ENCODE peak calls at places on chromosomes 16 and 17, in seven cellular contexts. R, G, X, F, P, Z and T are unnamed samples.

GRCh38 chr17:77035526-77035925 is 105.2 kb upstream of the SEC14L1 start:
- DNase-seq in P (no peak), G (no peak), Z (no peak), R (no peak), F (no peak), X (no peak), T (no peak)

GRCh38 chr16:9670058-9670457 is 512.2 kb downstream of the GRIN2A start:
- DNase-seq in Z (no peak), P (no peak), X (no peak), R (no peak), F (no peak), G (no peak), T (no peak)

GRCh38 chr16:35391328-35391727 is 1931.9 kb downstream of the TP53TG3F start:
- DNase-seq in R (no peak), Z (no peak), P (no peak), X (peak), F (peak), G (no peak), T (peak)

GRCh38 chr16:1659071-1659470 is 19.0 kb upstream of the JPT2 start:
- DNase-seq in F (no peak), X (no peak), R (no peak), G (no peak), Z (no peak), P (no peak), T (no peak)

GRCh38 chr17:34652001-34652400 is 72.6 kb downstream of the TMEM132E start:
- DNase-seq in R (no peak), G (no peak), X (no peak), Z (no peak), F (no peak), P (no peak), T (no peak)

GRCh38 chr17:77478281-77478680 is 337.5 kb downstream of the SEC14L1 start:
- DNase-seq in P (no peak), R (no peak), G (no peak), F (no peak), Z (no peak), X (no peak), T (no peak)

GRCh38 chr17:29747660-29748059 is 124.9 kb upstream of the CORO6 start:
- DNase-seq in F (no peak), R (no peak), P (no peak), G (no peak), Z (no peak), X (peak), T (no peak)

GRCh38 chr17:53032861-53033271 is 789.9 kb upstream of the KIF2B start:
- DNase-seq in F (no peak), P (no peak), Z (no peak), R (peak), X (peak), G (peak), T (no peak)

GRCh38 chr17:1002771-1003555 is 6.0 kb downstream of the TIMM22 start:
- DNase-seq in R (no peak), X (no peak), Z (no peak), F (no peak), G (no peak), P (no peak), T (no peak)

GRCh38 chr17:52419256-52419655 is 260.7 kb upstream of the CA10 start:
- DNase-seq in P (peak), G (no peak), R (no peak), X (no peak), F (no peak), Z (no peak), T (no peak)

GRCh38 chr16:60127196-60127595 is 1393.1 kb upstream of the GOT2 start:
- DNase-seq in P (no peak), Z (no peak), X (no peak), R (no peak), G (no peak), F (no peak), T (no peak)

GRCh38 chr17:49729074-49729473 is 21.3 kb upstream of the SLC35B1 start:
- DNase-seq in G (no peak), F (no peak), Z (no peak), P (no peak), R (no peak), X (no peak), T (no peak)

GRCh38 chr17:77897741-77898301 is 60.7 kb upstream of the TNRC6C start:
- DNase-seq in F (no peak), G (no peak), Z (peak), P (no peak), R (no peak), X (no peak), T (no peak)

GRCh38 chr17:77433385-77434135 is 292.8 kb downstream of the SEC14L1 start:
- DNase-seq in X (peak), G (no peak), Z (peak), P (no peak), F (no peak), R (no peak), T (peak)

GRCh38 chr16:27154573-27155521 is 48.5 kb upstream of the KDM8 start:
- DNase-seq in P (peak), R (peak), F (peak), Z (peak), G (peak), X (peak), T (peak)

GRCh38 chr16:4624827-4625616 is 396 bp downstream of the MGRN1 start:
- DNase-seq in R (peak), Z (peak), G (no peak), F (peak), P (peak), X (no peak), T (peak)

GRCh38 chr17:3659541-3660111 is 8.8 kb downstream of the TAX1BP3 start:
- DNase-seq in G (no peak), F (peak), Z (peak), R (peak), X (no peak), P (peak), T (peak)

GRCh38 chr16:31428277-31428597 is at the start of gene COX6A2:
- DNase-seq in P (no peak), G (no peak), F (no peak), R (no peak), Z (no peak), X (no peak), T (no peak)

GRCh38 chr17:64410750-64411490 is 20.3 kb upstream of the PECAM1 start:
- DNase-seq in X (no peak), P (no peak), F (no peak), G (no peak), R (no peak), Z (peak), T (no peak)

GRCh38 chr17:64413505-64413904 is 22.8 kb upstream of the PECAM1 start:
- DNase-seq in F (no peak), Z (peak), X (no peak), R (peak), G (no peak), P (no peak), T (peak)

GRCh38 chr17:64412944-64413381 is 22.3 kb upstream of the PECAM1 start:
- DNase-seq in Z (peak), F (no peak), P (no peak), R (no peak), X (no peak), G (no peak), T (no peak)

GRCh38 chr17:64406321-64407200 is 15.9 kb upstream of the PECAM1 start:
- DNase-seq in G (no peak), Z (peak), R (no peak), F (peak), X (no peak), P (no peak), T (no peak)

DNA sequence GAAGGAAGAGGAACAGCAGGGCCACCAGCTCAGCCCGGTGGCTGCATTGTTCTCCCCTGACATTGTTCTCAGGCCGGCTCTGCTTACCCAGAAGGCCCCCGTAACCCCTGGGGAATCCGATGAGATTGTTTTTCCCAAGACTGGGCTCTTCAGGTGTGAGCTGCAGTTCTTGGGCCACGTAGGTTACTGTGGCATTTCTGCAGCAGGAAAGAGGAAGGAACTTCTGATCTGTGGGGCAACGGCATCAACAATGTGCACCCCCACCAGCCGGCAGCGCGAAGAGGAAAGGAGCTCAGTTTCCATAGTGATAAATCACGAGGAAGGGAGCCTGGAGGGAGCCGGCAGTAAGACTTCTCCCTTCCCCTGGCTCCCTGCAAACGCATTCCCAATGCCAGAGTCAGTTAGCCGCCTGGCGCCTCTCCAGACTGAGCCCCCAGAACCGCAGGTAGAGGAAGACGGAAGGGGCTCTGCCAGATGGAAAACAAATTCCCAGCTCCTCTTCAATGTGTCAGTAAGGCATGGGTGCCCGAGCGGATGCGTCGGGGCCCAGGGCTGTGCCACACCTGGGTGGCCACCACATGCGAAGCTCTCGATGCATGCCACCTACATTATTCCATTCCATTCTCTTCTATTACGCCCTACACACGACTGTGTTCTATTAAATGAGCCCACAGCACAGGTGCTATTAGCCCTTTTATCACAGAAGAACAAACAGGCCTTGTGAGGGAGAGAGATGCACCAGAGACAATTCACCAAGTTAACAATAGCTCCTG is 21.5 kb upstream of the PECAM1 start:
- DNase-seq in F (no peak), P (no peak), Z (peak), R (peak), X (no peak), G (peak), T (peak)
- TF ChIP-seq EP300 in F (no peak), P (no peak), Z (no peak), R (no peak), X (no peak), G (no peak), T (no peak)

GRCh38 chr17:73624496-73624988 is 19.7 kb downstream of the SDK2 start:
- DNase-seq in Z (no peak), G (no peak), R (no peak), X (no peak), P (no peak), F (no peak), T (no peak)
- TF ChIP-seq CTCF in Z (no peak), G (no peak), R (no peak), X (no peak), P (no peak), F (no peak), T (no peak)

GRCh38 chr17:21204923-21205322 is 9.0 kb downstream of the TMEM11 start:
- DNase-seq in Z (no peak), X (no peak), P (no peak), F (no peak), R (no peak), G (no peak), T (no peak)

GRCh38 chr17:21211825-21212479 is 2.0 kb downstream of the TMEM11 start:
- DNase-seq in Z (no peak), F (no peak), X (no peak), P (no peak), G (no peak), R (peak), T (peak)

GRCh38 chr17:21210411-21211076 is 3.4 kb downstream of the TMEM11 start:
- DNase-seq in Z (no peak), R (peak), G (no peak), F (no peak), P (no peak), X (no peak), T (no peak)

GRCh38 chr17:21209511-21210175 is 4.3 kb downstream of the TMEM11 start:
- DNase-seq in G (no peak), P (peak), F (no peak), X (no peak), Z (no peak), R (peak), T (no peak)

GRCh38 chr17:21208352-21208751 is 5.6 kb downstream of the TMEM11 start:
- DNase-seq in Z (no peak), G (no peak), F (no peak), P (peak), X (no peak), R (no peak), T (no peak)
- TF ChIP-seq POLR2AphosphoS5 in Z (no peak), G (no peak), F (no peak), P (no peak), X (no peak), R (no peak), T (no peak)

GRCh38 chr17:80503031-80503430 is 26.6 kb upstream of the NPTX1 start:
- DNase-seq in G (no peak), R (no peak), X (no peak), Z (no peak), F (no peak), P (no peak), T (no peak)

GRCh38 chr17:80501739-80502577 is 25.6 kb upstream of the NPTX1 start:
- DNase-seq in G (no peak), R (peak), P (no peak), F (no peak), Z (peak), X (no peak), T (no peak)

GRCh38 chr17:80503921-80504320 is 27.5 kb upstream of the NPTX1 start:
- DNase-seq in X (no peak), Z (no peak), P (no peak), F (no peak), R (no peak), G (no peak), T (no peak)

GRCh38 chr17:80502578-80502877 is 26.1 kb upstream of the NPTX1 start:
- DNase-seq in Z (no peak), X (no peak), F (no peak), R (no peak), G (no peak), P (no peak), T (no peak)

GRCh38 chr17:80504671-80505413 is 28.4 kb upstream of the NPTX1 start:
- DNase-seq in P (no peak), R (no peak), X (no peak), G (no peak), F (no peak), Z (no peak), T (no peak)
- TF ChIP-seq EP300 in P (no peak), R (no peak), X (no peak), G (no peak), F (no peak), Z (no peak), T (no peak)

GRCh38 chr16:65066646-65067045 is 55.2 kb downstream of the CDH11 start:
- DNase-seq in R (no peak), F (no peak), G (no peak), X (no peak), P (no peak), Z (no peak), T (no peak)
- TF ChIP-seq CTCF in R (no peak), F (no peak), G (no peak), X (no peak), P (no peak), Z (no peak), T (no peak)